ENCODE peak calls at places on chromosomes 11 and 22, in ten cellular contexts. I is T-cell; V is NCI-H1105; N is AG08395; G is activated effector memory CD4-positive, alpha-beta T cell treated with Interleukin-2 at 50 U/mL for 16 hours; F is amniotic epithelial cell; O is aorta; S is cardiac fibroblast; W is lung; M is MCF 10A. U is an unnamed sample.

GRCh38 chr11:46446343-46446751 is 54.8 kb upstream of the CHRM4 start:
- DNase-seq in S (peak), O (no peak), V (no peak), F (peak), N (peak), I (no peak), G (no peak), M (peak), W (no peak), U (peak)

GRCh38 chr11:5405173-5405572 is 16.7 kb upstream of the OR51Q1 start:
- DNase-seq in V (no peak), F (no peak), S (no peak), O (no peak), W (no peak), M (no peak), G (no peak), I (no peak), N (no peak), U (no peak)

GRCh38 chr22:29934596-29934995 is 51.6 kb downstream of the MTMR3 start:
- DNase-seq in M (no peak), N (no peak), O (no peak), W (no peak), F (no peak), G (no peak), I (no peak), V (no peak), S (no peak), U (no peak)

GRCh38 chr11:73991471-73992006 is 8.9 kb upstream of the UCP2 start:
- DNase-seq in S (no peak), O (no peak), W (no peak), N (no peak), G (no peak), F (no peak), M (no peak), V (no peak), I (no peak), U (no peak)

GRCh38 chr22:40499187-40499753 is 128.9 kb downstream of the SGSM3 start:
- DNase-seq in G (no peak), N (peak), F (peak), W (no peak), M (peak), O (no peak), S (peak), V (no peak), I (no peak), U (no peak)

GRCh38 chr22:17350292-17350691 is 19.0 kb upstream of the CECR2 start:
- DNase-seq in O (no peak), S (peak), M (no peak), N (no peak), F (no peak), G (no peak), V (no peak), I (no peak), W (no peak), U (no peak)

GRCh38 chr11:2208691-2209369 is 37.2 kb upstream of the TH start:
- DNase-seq in V (peak), N (no peak), M (peak), I (peak), S (no peak), F (no peak), W (no peak), G (no peak), O (peak), U (no peak)

GRCh38 chr11:899724-900123 is 10.9 kb downstream of the CHID1 start:
- DNase-seq in G (no peak), S (no peak), I (no peak), O (no peak), W (no peak), V (no peak), N (no peak), M (no peak), F (no peak), U (no peak)

GRCh38 chr22:37417737-37418348 is 9.4 kb downstream of the ELFN2 start:
- DNase-seq in G (no peak), S (no peak), W (no peak), O (no peak), F (no peak), I (no peak), N (no peak), M (no peak), V (no peak), U (no peak)

U was measured in NCI-H1436.